ENCODE peak calls at places on chromosomes 6 and 20, in seven cellular contexts. F is transverse colon, X is stomach, Q is HCT116, E is heart left ventricle, T is body of pancreas, Z is A549. M is an unnamed sample.

GRCh38 chr6:28496099-28496779 is 19.4 kb downstream of the GPX6 start:
- DNase-seq in T (no peak), E (no peak), X (no peak), F (no peak), Q (peak), Z (no peak), M (no peak)

GRCh38 chr6:21228411-21228810 is 365.1 kb upstream of the SOX4 start:
- DNase-seq in Z (no peak), X (no peak), F (no peak), Q (no peak), T (no peak), E (no peak), M (no peak)

GRCh38 chr20:51565741-51566140 is 23.2 kb upstream of the NFATC2 start:
- DNase-seq in Q (no peak), Z (no peak), E (no peak), T (no peak), X (no peak), F (no peak), M (no peak)

GRCh38 chr6:9520417-9521151 is 894.3 kb downstream of the TFAP2A start:
- DNase-seq in X (no peak), E (no peak), F (no peak), Q (peak), T (no peak), Z (no peak), M (no peak)

GRCh38 chr6:15841937-15842698 is 179.3 kb upstream of the DTNBP1 start:
- DNase-seq in F (no peak), Q (no peak), X (no peak), E (peak), T (peak), Z (no peak), M (no peak)

GRCh38 chr20:53597085-53597482 is 3.4 kb upstream of the ZNF217 start:
- DNase-seq in E (no peak), F (no peak), X (peak), Q (no peak), Z (no peak), T (peak), M (no peak)

GRCh38 chr6:137783640-137784198 is 83.3 kb upstream of the TNFAIP3 start:
- DNase-seq in T (no peak), X (no peak), Q (no peak), Z (no peak), E (no peak), F (no peak), M (no peak)

GRCh38 chr6:97765480-97765879 is 482.5 kb upstream of the MMS22L start:
- DNase-seq in Z (no peak), F (no peak), T (no peak), Q (no peak), E (no peak), X (no peak), M (no peak)

GRCh38 chr20:56845546-56846081 is 216.5 kb downstream of the TFAP2C start:
- DNase-seq in X (no peak), Z (no peak), E (no peak), Q (no peak), T (no peak), F (no peak), M (no peak)

GRCh38 chr6:112882381-112882780 is 535.3 kb downstream of the RFPL4B start:
- DNase-seq in X (no peak), F (no peak), Z (no peak), E (no peak), T (no peak), Q (no peak), M (no peak)

GRCh38 chr20:57582432-57583288 is 21.8 kb downstream of the PCK1 start:
- DNase-seq in X (peak), Q (no peak), F (no peak), T (peak), Z (no peak), E (no peak), M (peak)

GRCh38 chr20:61760321-61761112 is 305.2 kb downstream of the TAF4 start:
- DNase-seq in Z (no peak), Q (no peak), F (no peak), E (no peak), T (no peak), X (no peak), M (no peak)

GRCh38 chr6:36517408-36517807 is 29.9 kb downstream of the STK38 start:
- DNase-seq in F (no peak), Z (no peak), T (no peak), Q (no peak), X (no peak), E (no peak), M (no peak)

GRCh38 chr6:220736-221475 is 71.4 kb upstream of the DUSP22 start:
- DNase-seq in Z (no peak), F (no peak), E (no peak), X (no peak), T (no peak), Q (no peak), M (no peak)

GRCh38 chr6:7204726-7205125 is 97.0 kb downstream of the RREB1 start:
- DNase-seq in E (no peak), X (no peak), T (no peak), F (no peak), Z (no peak), Q (no peak), M (no peak)

GRCh38 chr6:52514514-52514913 is 62.3 kb downstream of the TRAM2 start:
- DNase-seq in Q (peak), Z (no peak), T (no peak), E (peak), F (no peak), X (no peak), M (peak)

GRCh38 chr20:19952392-19952791 is 64.8 kb upstream of the NAA20 start:
- DNase-seq in F (no peak), E (no peak), T (no peak), Q (no peak), X (no peak), Z (no peak), M (no peak)

GRCh38 chr20:45971675-45972499 is at the start of gene ZNF335:
- DNase-seq in E (peak), T (peak), F (peak), Z (peak), X (peak), Q (peak), M (peak)
- TF ChIP-seq CTCF in E (peak), T (peak), F (peak), Z (no peak), X (no peak), Q (no peak), M (peak)

DNA sequence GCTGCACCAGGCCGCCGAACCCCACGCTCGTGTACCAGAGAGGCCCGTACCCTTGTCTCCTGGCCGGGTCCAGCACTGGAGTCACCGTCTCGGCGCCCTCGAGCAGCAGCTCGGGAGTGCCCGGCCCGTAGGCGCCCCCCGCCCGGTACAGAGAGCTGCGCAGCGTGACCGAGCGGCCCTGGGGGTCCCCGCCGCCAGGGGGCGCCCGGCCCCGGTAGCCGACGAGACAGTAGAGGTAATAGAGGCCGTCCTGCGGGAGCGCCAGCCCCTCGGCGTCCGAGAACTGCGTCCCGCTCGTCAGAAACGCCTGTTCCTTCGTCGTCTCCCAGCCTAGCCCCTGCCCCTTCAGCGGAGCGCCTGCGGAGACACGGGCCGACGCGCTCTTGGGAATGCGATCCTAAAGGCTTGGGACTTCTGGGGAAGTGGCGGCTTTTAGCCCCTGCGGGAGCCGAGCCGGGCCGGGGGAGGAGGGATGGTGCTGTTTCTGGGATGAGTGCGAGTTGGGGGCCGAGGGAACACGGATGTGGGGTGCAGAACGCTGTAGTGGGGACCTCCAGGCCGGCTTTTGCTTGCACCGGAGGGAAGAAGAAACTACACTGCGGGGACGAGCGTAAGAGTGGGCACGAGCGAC is 1.3 kb downstream of the LTB start:
- DNase-seq in E (peak), T (peak), Z (peak), F (peak), X (peak), Q (peak), M (peak)
- TF ChIP-seq POLR2A in E (no peak), T (no peak), Z (peak), F (peak), X (no peak), Q (no peak), M (no peak)

DNA sequence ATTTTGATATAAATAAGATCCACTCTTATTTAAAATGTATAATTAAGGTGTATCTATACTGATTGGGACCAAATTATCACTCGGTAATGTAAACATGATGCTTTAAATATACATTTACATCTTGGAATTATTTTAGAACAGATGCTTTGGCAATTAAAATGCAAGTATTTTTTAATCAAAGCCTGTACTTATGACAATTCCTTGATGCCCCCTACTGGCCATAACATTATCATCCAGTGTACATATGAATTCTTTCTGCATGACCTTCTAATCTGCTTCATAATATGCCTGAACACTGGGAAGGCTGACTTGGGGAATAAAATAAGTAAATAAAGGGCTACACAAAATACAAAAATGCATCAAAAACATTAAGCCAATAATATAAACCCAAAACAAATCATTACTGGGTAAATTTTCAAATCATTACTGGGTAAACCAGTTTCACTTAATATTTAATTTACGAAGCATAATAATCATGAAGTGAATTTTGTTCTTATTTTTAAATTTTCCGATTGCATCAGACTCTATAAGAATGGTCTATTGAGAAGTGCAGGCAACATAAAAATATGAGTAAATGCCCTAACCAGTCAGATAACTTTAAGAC is 65.1 kb downstream of the CGA start:
- DNase-seq in Q (peak), X (no peak), T (peak), E (no peak), F (no peak), Z (peak), M (no peak)
- TF ChIP-seq CTCF in Q (peak), X (no peak), T (peak), E (peak), F (peak), Z (peak), M (peak)

DNA sequence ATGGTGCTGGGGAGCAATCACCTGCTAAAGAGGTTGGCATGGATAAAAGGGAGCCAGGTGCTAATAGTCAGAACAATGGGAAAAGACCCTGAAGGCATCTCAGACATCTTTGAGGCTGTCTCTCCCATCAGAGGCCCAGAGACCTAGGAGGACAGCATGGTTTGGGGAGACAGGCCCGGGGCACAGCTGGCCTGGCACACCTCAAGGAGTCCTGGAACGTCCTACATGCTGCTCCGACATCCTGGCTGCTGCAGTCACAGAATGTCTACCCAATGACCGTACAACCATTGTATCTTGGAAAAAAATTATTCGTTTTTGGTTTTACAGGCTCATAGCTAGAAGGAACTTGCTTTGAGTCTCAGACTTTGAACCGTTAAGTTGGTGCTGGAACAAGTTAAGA is 4.4 kb downstream of the GMDS start:
- DNase-seq in Z (no peak), F (no peak), X (no peak), E (no peak), Q (no peak), T (no peak), M (no peak)
- TF ChIP-seq POLR2A in Z (no peak), F (no peak), X (no peak), E (no peak), Q (no peak), T (no peak), M (no peak)

GRCh38 chr20:33062105-33062629 is 8.5 kb downstream of the BPIFB3 start:
- DNase-seq in E (no peak), F (no peak), X (no peak), Q (no peak), Z (no peak), T (no peak), M (no peak)
- TF ChIP-seq CTCF in E (no peak), F (no peak), X (no peak), Q (no peak), Z (no peak), T (no peak), M (no peak)

GRCh38 chr20:58697867-58698703 is 5.5 kb downstream of the NPEPL1 start:
- DNase-seq in X (no peak), Z (no peak), T (no peak), F (peak), Q (no peak), E (no peak), M (no peak)

GRCh38 chr20:58698741-58699141 is 6.1 kb downstream of the NPEPL1 start:
- DNase-seq in Q (no peak), Z (no peak), E (no peak), F (peak), T (no peak), X (no peak), M (peak)

GRCh38 chr20:58700823-58701222 is 8.2 kb downstream of the NPEPL1 start:
- DNase-seq in T (no peak), Q (no peak), E (peak), Z (no peak), X (no peak), F (peak), M (peak)

GRCh38 chr20:58700121-58700780 is 7.7 kb downstream of the NPEPL1 start:
- DNase-seq in F (peak), X (no peak), Z (no peak), T (no peak), Q (no peak), E (peak), M (peak)

DNA sequence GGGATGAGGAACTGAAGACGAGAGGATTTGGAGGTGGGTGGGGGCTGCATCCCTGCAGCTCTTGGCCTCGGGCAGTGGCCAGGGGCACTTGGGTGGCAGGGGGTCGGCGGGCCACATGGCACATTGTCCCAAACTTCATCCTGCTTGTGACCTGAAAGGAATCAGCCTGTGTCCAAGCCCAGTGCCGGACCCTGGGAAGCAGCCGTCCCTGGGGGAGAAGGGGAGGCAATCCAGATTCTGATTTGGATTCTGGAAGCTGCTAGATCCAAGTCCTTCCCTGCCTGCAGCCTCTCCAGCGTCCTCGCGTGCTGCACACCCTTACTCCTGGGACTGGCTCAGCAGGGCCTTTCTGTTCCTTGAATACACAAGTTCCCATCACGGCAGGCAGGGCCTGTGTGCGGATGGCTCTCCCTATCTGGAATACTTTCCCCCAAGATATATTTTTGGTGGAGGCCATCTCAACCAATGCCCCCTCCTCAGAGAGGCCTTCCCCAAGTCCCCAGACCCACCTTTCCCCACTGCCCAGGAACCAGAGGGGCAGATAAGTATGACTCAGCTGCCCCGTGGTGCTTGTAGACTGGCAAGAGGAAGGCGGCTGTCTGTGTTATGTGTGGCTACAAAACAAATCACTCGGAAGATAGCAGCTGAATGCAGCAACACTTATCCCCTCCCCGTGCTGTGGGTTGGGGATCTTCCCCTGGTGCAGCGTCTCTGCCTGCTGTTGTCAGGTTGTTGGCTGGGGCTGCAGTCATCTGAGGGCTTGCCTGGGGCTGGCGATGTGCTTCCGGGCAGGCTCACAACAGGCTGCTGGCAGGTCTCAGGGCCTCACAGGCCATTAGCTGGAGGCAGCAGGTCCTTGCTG is 6.9 kb downstream of the NPEPL1 start:
- DNase-seq in X (no peak), T (no peak), Q (no peak), E (peak), Z (no peak), F (peak), M (peak)
- TF ChIP-seq POLR2A in X (no peak), T (no peak), Q (no peak), E (no peak), Z (no peak), F (no peak), M (no peak)

GRCh38 chr20:59050437-59050836 is 7.9 kb upstream of the PRELID3B start:
- DNase-seq in Z (no peak), E (no peak), T (no peak), Q (no peak), F (no peak), X (no peak), M (no peak)

GRCh38 chr20:59051666-59052065 is 9.1 kb upstream of the PRELID3B start:
- DNase-seq in Z (no peak), X (no peak), E (no peak), T (no peak), Q (no peak), F (no peak), M (no peak)

DNA sequence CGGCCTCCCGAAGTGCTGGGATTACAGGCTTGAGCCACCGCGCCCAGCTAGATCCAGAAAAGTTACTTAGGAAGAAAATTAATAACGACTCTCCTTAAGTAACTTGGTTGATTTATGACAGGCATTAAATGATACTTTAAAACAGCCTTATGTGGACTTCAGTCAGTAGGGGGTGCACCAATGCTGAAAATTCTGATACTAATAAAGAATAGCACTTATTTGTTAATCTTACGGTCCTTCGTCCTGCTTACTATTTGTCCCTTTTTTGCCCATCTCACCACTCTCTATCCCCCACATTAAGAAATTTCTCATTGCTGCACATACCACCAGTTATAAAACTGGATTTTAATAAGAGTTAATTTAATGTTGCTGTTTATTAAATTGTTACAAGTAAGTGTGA is 12.7 kb upstream of the PRELID3B start:
- DNase-seq in X (no peak), Z (no peak), T (peak), F (no peak), E (no peak), Q (no peak), M (no peak)
- TF ChIP-seq CTCF in X (no peak), Z (peak), T (peak), F (no peak), E (no peak), Q (peak), M (no peak)